ENCODE peak calls at places on chromosome 7, in seven cellular contexts. One of them, this sample, is unnamed.

GRCh38 chr7:155685070-155685790 is 40.8 kb downstream of the RBM33 start:
- DNase-seq in GM23248: no peak
- DNase-seq in astrocyte: peak; percentile 39
- DNase-seq in HCT116: no peak
- DNase-seq in neural progenitor cell: no peak
- DNase-seq in IMR-90: no peak
- DNase-seq in NT2/D1: no peak
- DNase-seq in this sample: no peak

GRCh38 chr7:76294344-76295024 is 8.0 kb upstream of the HSPB1 start:
- DNase-seq in astrocyte: peak; percentile 94
- DNase-seq in neural progenitor cell: peak; percentile 35
- DNase-seq in NT2/D1: no peak
- DNase-seq in HCT116: peak; percentile 83
- DNase-seq in IMR-90: peak; percentile 93
- DNase-seq in GM23248: peak; percentile 98
- DNase-seq in this sample: peak; percentile 96

GRCh38 chr7:36871863-36872262 is 147.6 kb upstream of the AOAH start:
- DNase-seq in neural progenitor cell: no peak
- DNase-seq in IMR-90: peak; percentile 2
- DNase-seq in NT2/D1: no peak
- DNase-seq in GM23248: peak; percentile 1
- DNase-seq in astrocyte: no peak
- DNase-seq in HCT116: peak; percentile 21
- DNase-seq in this sample: no peak

GRCh38 chr7:5354460-5355279 is 69.0 kb downstream of the TNRC18 start:
- DNase-seq in IMR-90: peak; percentile 43
- DNase-seq in HCT116: no peak
- DNase-seq in astrocyte: peak; percentile 17
- DNase-seq in GM23248: peak; percentile 93
- DNase-seq in NT2/D1: no peak
- DNase-seq in neural progenitor cell: no peak
- DNase-seq in this sample: no peak

GRCh38 chr7:37311282-37311868 is 137.3 kb downstream of the ELMO1 start:
- DNase-seq in NT2/D1: no peak
- DNase-seq in neural progenitor cell: no peak
- DNase-seq in HCT116: no peak
- DNase-seq in astrocyte: peak; percentile 1
- DNase-seq in IMR-90: peak; percentile 7
- DNase-seq in GM23248: peak; percentile 24
- DNase-seq in this sample: peak; percentile 61

GRCh38 chr7:50562126-50562525 is 3.1 kb downstream of the DDC start:
- DNase-seq in GM23248: no peak
- DNase-seq in astrocyte: no peak
- DNase-seq in NT2/D1: no peak
- DNase-seq in neural progenitor cell: peak; percentile 51
- DNase-seq in HCT116: no peak
- DNase-seq in IMR-90: no peak
- DNase-seq in this sample: no peak

GRCh38 chr7:44259547-44260457 is 59.0 kb downstream of the YKT6 start:
- DNase-seq in IMR-90: peak; percentile 96
- DNase-seq in GM23248: peak; percentile 97
- DNase-seq in HCT116: no peak
- DNase-seq in neural progenitor cell: no peak
- DNase-seq in NT2/D1: no peak
- DNase-seq in astrocyte: peak; percentile 95
- DNase-seq in this sample: peak; percentile 99

GRCh38 chr7:128407751-128408708 is 1.8 kb downstream of the IMPDH1 start:
- DNase-seq in astrocyte: no peak
- DNase-seq in IMR-90: no peak
- DNase-seq in GM23248: no peak
- DNase-seq in neural progenitor cell: peak; percentile 52
- DNase-seq in HCT116: no peak
- DNase-seq in NT2/D1: no peak
- DNase-seq in this sample: no peak

GRCh38 chr7:5248201-5248885 is 34.4 kb upstream of the SLC29A4 start:
- DNase-seq in GM23248: no peak
- DNase-seq in IMR-90: peak; percentile 21
- DNase-seq in astrocyte: peak; percentile 8
- DNase-seq in neural progenitor cell: no peak
- DNase-seq in NT2/D1: no peak
- DNase-seq in HCT116: no peak
- DNase-seq in this sample: peak; percentile 61

GRCh38 chr7:30750574-30751256 is 1.2 kb upstream of the INMT start:
- DNase-seq in HCT116: no peak
- DNase-seq in neural progenitor cell: no peak
- DNase-seq in IMR-90: peak; percentile 92
- DNase-seq in NT2/D1: no peak
- DNase-seq in astrocyte: peak; percentile 91
- DNase-seq in GM23248: peak; percentile 87
- DNase-seq in this sample: peak; percentile 99

GRCh38 chr7:25029075-25029474 is 49.1 kb upstream of the OSBPL3 start:
- DNase-seq in IMR-90: no peak
- DNase-seq in neural progenitor cell: no peak
- DNase-seq in NT2/D1: no peak
- DNase-seq in HCT116: no peak
- DNase-seq in astrocyte: no peak
- DNase-seq in GM23248: no peak
- DNase-seq in this sample: no peak

GRCh38 chr7:1533569-1534329 is 3.2 kb downstream of the MAFK start:
- DNase-seq in neural progenitor cell: no peak
- DNase-seq in GM23248: peak; percentile 97
- DNase-seq in astrocyte: peak; percentile 89
- DNase-seq in HCT116: no peak
- DNase-seq in NT2/D1: no peak
- DNase-seq in IMR-90: peak; percentile 95
- DNase-seq in this sample: peak; percentile 92

GRCh38 chr7:132846086-132846485 is 235.8 kb downstream of the CHCHD3 start:
- DNase-seq in GM23248: no peak
- DNase-seq in astrocyte: no peak
- DNase-seq in neural progenitor cell: no peak
- DNase-seq in HCT116: no peak
- DNase-seq in NT2/D1: no peak
- DNase-seq in IMR-90: no peak
- DNase-seq in this sample: no peak

GRCh38 chr7:22860337-22860736 is 37.7 kb upstream of the TOMM7 start:
- DNase-seq in IMR-90: no peak
- DNase-seq in GM23248: no peak
- DNase-seq in neural progenitor cell: no peak
- DNase-seq in NT2/D1: no peak
- DNase-seq in HCT116: no peak
- DNase-seq in astrocyte: no peak
- DNase-seq in this sample: no peak

GRCh38 chr7:50391386-50391785 is 58.8 kb downstream of the FIGNL1 start:
- DNase-seq in astrocyte: no peak
- DNase-seq in NT2/D1: no peak
- DNase-seq in HCT116: no peak
- DNase-seq in neural progenitor cell: no peak
- DNase-seq in GM23248: no peak
- DNase-seq in IMR-90: no peak
- DNase-seq in this sample: no peak

GRCh38 chr7:19754521-19755116 is 18.8 kb downstream of the TMEM196 start:
- DNase-seq in neural progenitor cell: peak; percentile 15
- DNase-seq in IMR-90: peak; percentile 12
- DNase-seq in GM23248: peak; percentile 37
- DNase-seq in NT2/D1: peak; percentile 43
- DNase-seq in astrocyte: no peak
- DNase-seq in HCT116: peak; percentile 51
- DNase-seq in this sample: peak; percentile 12

GRCh38 chr7:155356323-155357105 is 58.8 kb downstream of the INSIG1 start:
- DNase-seq in NT2/D1: no peak
- DNase-seq in HCT116: peak; percentile 31
- DNase-seq in IMR-90: no peak
- DNase-seq in GM23248: peak; percentile 26
- DNase-seq in astrocyte: no peak
- DNase-seq in neural progenitor cell: peak; percentile 76
- DNase-seq in this sample: no peak

GRCh38 chr7:135822396-135822795 is 73.8 kb upstream of the FAM180A start:
- DNase-seq in astrocyte: no peak
- DNase-seq in GM23248: no peak
- DNase-seq in IMR-90: no peak
- DNase-seq in HCT116: no peak
- DNase-seq in neural progenitor cell: no peak
- DNase-seq in NT2/D1: no peak
- DNase-seq in this sample: no peak
- H3K9ac ChIP-seq in astrocyte: no peak overlapping the region
- H3K9ac ChIP-seq in GM23248: no peak overlapping the region
- H3K9ac ChIP-seq in IMR-90: no peak overlapping the region
- H3K9ac ChIP-seq in HCT116: no peak overlapping the region
- H3K9ac ChIP-seq in neural progenitor cell: no peak overlapping the region
- H3K9ac ChIP-seq in NT2/D1: no peak overlapping the region
- H3K9ac ChIP-seq in this sample: no peak overlapping the region

GRCh38 chr7:151633516-151633812 is 113.8 kb upstream of the RHEB start:
- DNase-seq in NT2/D1: no peak
- DNase-seq in astrocyte: no peak
- DNase-seq in GM23248: no peak
- DNase-seq in HCT116: no peak
- DNase-seq in neural progenitor cell: no peak
- DNase-seq in IMR-90: no peak
- DNase-seq in this sample: no peak
- H3K9ac ChIP-seq in NT2/D1: no peak overlapping the region
- H3K9ac ChIP-seq in astrocyte: no peak overlapping the region
- H3K9ac ChIP-seq in GM23248: no peak overlapping the region
- H3K9ac ChIP-seq in HCT116: no peak overlapping the region
- H3K9ac ChIP-seq in neural progenitor cell: no peak overlapping the region
- H3K9ac ChIP-seq in IMR-90: no peak overlapping the region
- H3K9ac ChIP-seq in this sample: no peak overlapping the region

GRCh38 chr7:101819183-101819582 is 1.8 kb downstream of the CUX1 start:
- DNase-seq in GM23248: no peak
- DNase-seq in IMR-90: no peak
- DNase-seq in NT2/D1: no peak
- DNase-seq in HCT116: no peak
- DNase-seq in astrocyte: no peak
- DNase-seq in neural progenitor cell: no peak
- DNase-seq in this sample: no peak

GRCh38 chr7:101817930-101818698 is 688 bp downstream of the CUX1 start:
- DNase-seq in neural progenitor cell: no peak
- DNase-seq in GM23248: peak; percentile 26
- DNase-seq in astrocyte: peak; percentile 30
- DNase-seq in IMR-90: peak; percentile 47
- DNase-seq in HCT116: no peak
- DNase-seq in NT2/D1: no peak
- DNase-seq in this sample: peak; percentile 64

GRCh38 chr7:101817031-101817929 is at the start of gene CUX1:
- DNase-seq in GM23248: peak; percentile 49
- DNase-seq in NT2/D1: no peak
- DNase-seq in IMR-90: no peak
- DNase-seq in neural progenitor cell: peak; percentile 32
- DNase-seq in HCT116: no peak
- DNase-seq in astrocyte: no peak
- DNase-seq in this sample: no peak

GRCh38 chr7:101819913-101820522 is 2.6 kb downstream of the CUX1 start:
- DNase-seq in neural progenitor cell: no peak
- DNase-seq in NT2/D1: no peak
- DNase-seq in IMR-90: no peak
- DNase-seq in HCT116: no peak
- DNase-seq in GM23248: no peak
- DNase-seq in astrocyte: no peak
- DNase-seq in this sample: no peak

DNA sequence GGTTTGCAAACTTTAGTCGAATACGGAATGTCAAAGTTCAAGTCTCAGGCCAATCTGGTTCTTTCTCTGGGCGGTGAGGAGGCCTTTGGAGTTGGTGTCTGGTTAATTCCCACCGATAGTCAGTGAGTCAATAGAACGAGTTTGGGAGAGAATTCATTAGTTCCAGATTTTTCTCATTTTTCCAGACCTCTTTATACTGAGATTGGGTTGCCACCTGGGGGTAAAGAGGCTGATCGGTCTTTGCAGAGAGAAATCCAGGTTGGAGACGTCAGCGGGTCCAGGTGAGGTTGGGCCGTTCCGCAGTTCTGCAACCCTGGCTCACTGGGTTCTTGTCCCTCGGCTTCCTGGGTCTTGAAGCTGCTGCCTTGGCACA is 1.3 kb downstream of the CUX1 start:
- DNase-seq in IMR-90: no peak
- DNase-seq in HCT116: no peak
- DNase-seq in NT2/D1: no peak
- DNase-seq in neural progenitor cell: no peak
- DNase-seq in GM23248: no peak
- DNase-seq in astrocyte: no peak
- DNase-seq in this sample: no peak
- H3K9ac ChIP-seq in IMR-90: no peak overlapping the region
- H3K9ac ChIP-seq in HCT116: peak overlapping the region; percentile 81
- H3K9ac ChIP-seq in NT2/D1: no peak overlapping the region
- H3K9ac ChIP-seq in neural progenitor cell: no peak overlapping the region
- H3K9ac ChIP-seq in GM23248: no peak overlapping the region
- H3K9ac ChIP-seq in astrocyte: no peak overlapping the region
- H3K9ac ChIP-seq in this sample: no peak overlapping the region

DNA sequence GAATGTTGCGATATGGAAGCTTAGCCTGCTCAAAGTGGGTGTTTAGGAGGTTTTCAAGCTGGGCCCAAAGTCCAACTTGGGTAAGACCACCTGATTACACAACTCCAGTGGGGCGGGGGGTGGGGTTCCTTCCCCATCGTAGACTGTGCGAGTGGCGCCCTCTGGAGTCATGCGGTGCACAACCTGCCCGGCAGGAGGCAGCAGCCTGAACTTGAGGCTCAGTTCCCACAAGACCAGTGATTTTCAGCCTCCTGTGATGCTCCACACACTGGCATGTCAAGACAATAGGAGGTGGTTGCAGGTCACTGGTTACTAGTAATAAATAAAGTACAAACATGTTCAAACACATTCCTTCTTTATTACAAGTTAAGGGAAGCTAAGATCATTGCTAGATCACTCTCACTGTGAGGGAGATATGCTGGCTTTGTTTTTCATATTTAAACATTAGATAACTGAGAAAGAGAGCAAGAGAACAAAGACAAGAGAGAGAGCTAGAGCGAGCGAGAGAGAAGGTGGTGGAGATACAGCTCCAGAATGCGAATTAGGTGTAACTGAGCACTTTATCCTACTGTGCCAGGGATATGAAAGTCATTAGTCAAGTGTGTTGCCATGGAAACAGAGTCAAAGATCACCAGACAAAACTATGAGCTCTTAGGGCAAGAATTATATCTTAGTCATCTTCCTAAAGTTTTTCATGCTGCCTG is 97.4 kb upstream of the BMPER start:
- DNase-seq in HCT116: peak; percentile 10
- DNase-seq in NT2/D1: peak; percentile 43
- DNase-seq in GM23248: peak; percentile 97
- DNase-seq in neural progenitor cell: peak; percentile 25
- DNase-seq in IMR-90: peak; percentile 74
- DNase-seq in astrocyte: peak; percentile 88
- DNase-seq in this sample: peak; percentile 66
- H3K9ac ChIP-seq in HCT116: no peak overlapping the region
- H3K9ac ChIP-seq in NT2/D1: no peak overlapping the region
- H3K9ac ChIP-seq in GM23248: peak overlapping the region; percentile 73
- H3K9ac ChIP-seq in neural progenitor cell: no peak overlapping the region
- H3K9ac ChIP-seq in IMR-90: no peak overlapping the region
- H3K9ac ChIP-seq in astrocyte: peak overlapping the region; percentile 45
- H3K9ac ChIP-seq in this sample: no peak overlapping the region

This sample was measured in fibroblast of lung.